ENCODE peak calls at places on chromosomes 4 and X, in seven cellular contexts. One of them, this sample, is unnamed.

GRCh38 chrX:111098874-111099273 is 2.9 kb downstream of the PAK3 start:
- DNase-seq in NAMALWA: peak
- DNase-seq in iris pigment epithelial cell: peak
- DNase-seq in esophagus squamous epithelium: no peak
- DNase-seq in hepatocyte: peak
- DNase-seq in foreskin fibroblast: no peak
- DNase-seq in dorsolateral prefrontal cortex: peak
- DNase-seq in this sample: no peak

GRCh38 chr4:76388160-76388908 is 32.6 kb downstream of the CCDC158 start:
- DNase-seq in NAMALWA: no peak
- DNase-seq in iris pigment epithelial cell: peak
- DNase-seq in esophagus squamous epithelium: no peak
- DNase-seq in hepatocyte: peak
- DNase-seq in foreskin fibroblast: no peak
- DNase-seq in dorsolateral prefrontal cortex: no peak
- DNase-seq in this sample: no peak

GRCh38 chr4:25813705-25814104 is 49.1 kb downstream of the SEL1L3 start:
- DNase-seq in NAMALWA: no peak
- DNase-seq in iris pigment epithelial cell: peak
- DNase-seq in esophagus squamous epithelium: no peak
- DNase-seq in hepatocyte: no peak
- DNase-seq in foreskin fibroblast: no peak
- DNase-seq in dorsolateral prefrontal cortex: no peak
- DNase-seq in this sample: peak

GRCh38 chrX:101362116-101362515 is 13.6 kb upstream of the TIMM8A start:
- DNase-seq in NAMALWA: no peak
- DNase-seq in iris pigment epithelial cell: no peak
- DNase-seq in esophagus squamous epithelium: no peak
- DNase-seq in hepatocyte: no peak
- DNase-seq in foreskin fibroblast: no peak
- DNase-seq in dorsolateral prefrontal cortex: no peak
- DNase-seq in this sample: no peak

GRCh38 chr4:37685726-37686372 is 327 bp downstream of the RELL1 start:
- DNase-seq in NAMALWA: peak
- DNase-seq in iris pigment epithelial cell: peak
- DNase-seq in esophagus squamous epithelium: peak
- DNase-seq in hepatocyte: peak
- DNase-seq in foreskin fibroblast: peak
- DNase-seq in dorsolateral prefrontal cortex: peak
- DNase-seq in this sample: no peak

GRCh38 chrX:7515681-7516413 is 327.1 kb upstream of the VCX start:
- DNase-seq in NAMALWA: no peak
- DNase-seq in iris pigment epithelial cell: no peak
- DNase-seq in esophagus squamous epithelium: no peak
- DNase-seq in hepatocyte: no peak
- DNase-seq in foreskin fibroblast: peak
- DNase-seq in dorsolateral prefrontal cortex: no peak
- DNase-seq in this sample: no peak

GRCh38 chrX:108736509-108737479 is at the start of gene IRS4:
- DNase-seq in NAMALWA: no peak
- DNase-seq in iris pigment epithelial cell: peak
- DNase-seq in esophagus squamous epithelium: no peak
- DNase-seq in hepatocyte: peak
- DNase-seq in foreskin fibroblast: no peak
- DNase-seq in dorsolateral prefrontal cortex: no peak
- DNase-seq in this sample: no peak

GRCh38 chr4:39046243-39046642 is 14.0 kb upstream of the TMEM156 start:
- DNase-seq in NAMALWA: no peak
- DNase-seq in iris pigment epithelial cell: peak
- DNase-seq in esophagus squamous epithelium: no peak
- DNase-seq in hepatocyte: no peak
- DNase-seq in foreskin fibroblast: no peak
- DNase-seq in dorsolateral prefrontal cortex: no peak
- DNase-seq in this sample: no peak

GRCh38 chr4:79607979-79608378 is 200.0 kb upstream of the GK2 start:
- DNase-seq in NAMALWA: no peak
- DNase-seq in iris pigment epithelial cell: no peak
- DNase-seq in esophagus squamous epithelium: no peak
- DNase-seq in hepatocyte: no peak
- DNase-seq in foreskin fibroblast: no peak
- DNase-seq in dorsolateral prefrontal cortex: no peak
- DNase-seq in this sample: no peak

GRCh38 chr4:55727746-55728145 is 91.6 kb upstream of the NMU start:
- DNase-seq in NAMALWA: no peak
- DNase-seq in iris pigment epithelial cell: no peak
- DNase-seq in esophagus squamous epithelium: no peak
- DNase-seq in hepatocyte: no peak
- DNase-seq in foreskin fibroblast: no peak
- DNase-seq in dorsolateral prefrontal cortex: no peak
- DNase-seq in this sample: no peak

GRCh38 chrX:1391370-1391706 is 575 bp downstream of the SLC25A6 start:
- DNase-seq in NAMALWA: no peak
- DNase-seq in iris pigment epithelial cell: no peak
- DNase-seq in esophagus squamous epithelium: no peak
- DNase-seq in hepatocyte: peak
- DNase-seq in foreskin fibroblast: no peak
- DNase-seq in dorsolateral prefrontal cortex: no peak
- DNase-seq in this sample: no peak

GRCh38 chrX:19775830-19776498 is 111.4 kb downstream of the SH3KBP1 start:
- DNase-seq in NAMALWA: no peak
- DNase-seq in iris pigment epithelial cell: no peak
- DNase-seq in esophagus squamous epithelium: no peak
- DNase-seq in hepatocyte: no peak
- DNase-seq in foreskin fibroblast: no peak
- DNase-seq in dorsolateral prefrontal cortex: no peak
- DNase-seq in this sample: no peak

GRCh38 chrX:74535211-74535621 is 79.2 kb downstream of the RLIM start:
- DNase-seq in NAMALWA: no peak
- DNase-seq in iris pigment epithelial cell: peak
- DNase-seq in esophagus squamous epithelium: no peak
- DNase-seq in hepatocyte: peak
- DNase-seq in foreskin fibroblast: peak
- DNase-seq in dorsolateral prefrontal cortex: no peak
- DNase-seq in this sample: no peak

GRCh38 chr4:143405197-143405730 is 68.6 kb downstream of the GAB1 start:
- DNase-seq in NAMALWA: peak
- DNase-seq in iris pigment epithelial cell: no peak
- DNase-seq in esophagus squamous epithelium: no peak
- DNase-seq in hepatocyte: no peak
- DNase-seq in foreskin fibroblast: no peak
- DNase-seq in dorsolateral prefrontal cortex: no peak
- DNase-seq in this sample: no peak

GRCh38 chr4:73698217-73698616 is 42.2 kb upstream of the CXCL8 start:
- DNase-seq in NAMALWA: peak
- DNase-seq in iris pigment epithelial cell: peak
- DNase-seq in esophagus squamous epithelium: no peak
- DNase-seq in hepatocyte: no peak
- DNase-seq in foreskin fibroblast: no peak
- DNase-seq in dorsolateral prefrontal cortex: no peak
- DNase-seq in this sample: no peak

GRCh38 chrX:143455045-143455444 is 62.2 kb downstream of the SPANXN3 start:
- DNase-seq in NAMALWA: no peak
- DNase-seq in iris pigment epithelial cell: no peak
- DNase-seq in esophagus squamous epithelium: no peak
- DNase-seq in hepatocyte: no peak
- DNase-seq in foreskin fibroblast: no peak
- DNase-seq in dorsolateral prefrontal cortex: no peak
- DNase-seq in this sample: no peak

GRCh38 chr4:10123227-10124101 is 6.9 kb upstream of the WDR1 start:
- DNase-seq in NAMALWA: no peak
- DNase-seq in iris pigment epithelial cell: peak
- DNase-seq in esophagus squamous epithelium: no peak
- DNase-seq in hepatocyte: peak
- DNase-seq in foreskin fibroblast: no peak
- DNase-seq in dorsolateral prefrontal cortex: no peak
- DNase-seq in this sample: no peak

GRCh38 chr4:81198151-81198550 is 16.9 kb downstream of the PRKG2 start:
- DNase-seq in NAMALWA: no peak
- DNase-seq in iris pigment epithelial cell: no peak
- DNase-seq in esophagus squamous epithelium: no peak
- DNase-seq in hepatocyte: no peak
- DNase-seq in foreskin fibroblast: no peak
- DNase-seq in dorsolateral prefrontal cortex: no peak
- DNase-seq in this sample: no peak

This sample was measured in cerebellar nuclear complex.